ENCODE peak calls at places on chromosome 11, in ten cellular contexts. H, Y, P, E, K, F, D, A, I and T are unnamed samples.

GRCh38 chr11:76610871-76611475 is 59.6 kb downstream of the LRRC32 start:
- DNase-seq in A (no peak), Y (peak), E (no peak), P (no peak), H (no peak), D (no peak), I (no peak), K (no peak), F (no peak), T (no peak)

GRCh38 chr11:48011125-48012050 is 31.0 kb downstream of the PTPRJ start:
- DNase-seq in H (no peak), I (no peak), P (no peak), A (no peak), K (no peak), Y (no peak), D (no peak), E (no peak), F (no peak), T (no peak)

GRCh38 chr11:134452849-134453177 is 40.8 kb upstream of the B3GAT1 start:
- DNase-seq in Y (no peak), A (no peak), I (no peak), P (no peak), H (no peak), K (no peak), F (no peak), D (no peak), E (no peak), T (no peak)

GRCh38 chr11:106670069-106670468 is 348.2 kb downstream of the GUCY1A2 start:
- DNase-seq in P (no peak), F (no peak), E (no peak), D (peak), A (no peak), H (no peak), Y (no peak), K (no peak), I (no peak), T (no peak)

GRCh38 chr11:225734-226453 is 10.2 kb downstream of the SIRT3 start:
- DNase-seq in E (peak), D (peak), P (peak), H (no peak), K (no peak), I (no peak), A (no peak), F (peak), Y (no peak), T (no peak)

GRCh38 chr11:9982127-9982795 is 311.8 kb downstream of the SBF2 start:
- DNase-seq in P (peak), A (no peak), I (peak), D (peak), Y (no peak), E (no peak), F (peak), K (no peak), H (no peak), T (no peak)

GRCh38 chr11:119590651-119591308 is 138.2 kb downstream of the NECTIN1 start:
- DNase-seq in D (peak), K (no peak), E (no peak), I (no peak), H (peak), A (no peak), P (no peak), F (peak), Y (no peak), T (no peak)

GRCh38 chr11:118145285-118146227 is 7.1 kb downstream of the SCN4B start:
- DNase-seq in I (peak), A (peak), H (peak), P (peak), Y (peak), E (peak), K (peak), F (peak), D (peak), T (peak)

GRCh38 chr11:78812513-78813293 is 238.0 kb upstream of the NARS2 start:
- DNase-seq in E (no peak), H (no peak), K (no peak), Y (no peak), P (no peak), A (no peak), I (no peak), D (no peak), F (no peak), T (no peak)

GRCh38 chr11:134069996-134070845 is 1.3 kb downstream of the JAM3 start:
- DNase-seq in Y (no peak), I (no peak), A (no peak), E (no peak), H (no peak), P (no peak), K (no peak), D (no peak), F (no peak), T (no peak)

GRCh38 chr11:129143335-129143734 is 48.8 kb downstream of the ARHGAP32 start:
- DNase-seq in A (no peak), F (peak), H (peak), D (peak), E (peak), I (peak), Y (peak), P (peak), K (peak), T (no peak)

GRCh38 chr11:62124186-62125113 is 639 bp downstream of the INCENP start:
- DNase-seq in I (peak), E (peak), P (peak), H (peak), Y (no peak), D (peak), A (peak), F (peak), K (peak), T (no peak)

GRCh38 chr11:27216268-27217149 is 146.5 kb downstream of the CCDC34 start:
- DNase-seq in K (no peak), D (peak), I (peak), P (peak), F (no peak), H (no peak), E (no peak), A (no peak), Y (peak), T (no peak)

GRCh38 chr11:115257286-115258077 is 246.7 kb downstream of the CADM1 start:
- DNase-seq in F (no peak), H (no peak), K (no peak), D (no peak), Y (no peak), P (no peak), I (no peak), E (no peak), A (no peak), T (no peak)

GRCh38 chr11:76245720-76246119 is 39.4 kb upstream of the WNT11 start:
- DNase-seq in E (no peak), H (no peak), I (no peak), K (no peak), Y (no peak), F (no peak), D (no peak), P (no peak), A (no peak), T (no peak)

GRCh38 chr11:122647728-122648127 is 7.8 kb upstream of the UBASH3B start:
- DNase-seq in K (no peak), H (no peak), I (no peak), E (no peak), P (no peak), D (no peak), A (no peak), Y (no peak), F (no peak), T (no peak)

GRCh38 chr11:125429174-125429707 is 66.8 kb downstream of the FEZ1 start:
- DNase-seq in A (peak), D (peak), K (no peak), Y (peak), P (peak), I (peak), E (peak), F (peak), H (peak), T (peak)

GRCh38 chr11:8333431-8334401 is 70.0 kb upstream of the LMO1 start:
- DNase-seq in F (peak), P (no peak), H (peak), A (no peak), E (peak), D (peak), I (no peak), Y (no peak), K (no peak), T (no peak)

GRCh38 chr11:61797263-61797944 is 4.7 kb downstream of the FEN1 start:
- DNase-seq in H (peak), Y (peak), D (peak), I (peak), P (peak), E (peak), A (peak), K (peak), F (peak), T (peak)

GRCh38 chr11:215581-216037 is 8.1 kb downstream of the RIC8A start:
- DNase-seq in P (no peak), K (no peak), A (no peak), I (no peak), D (no peak), F (no peak), Y (no peak), E (no peak), H (no peak), T (no peak)

GRCh38 chr11:67541198-67541597 is 18.0 kb upstream of the CABP2 start:
- DNase-seq in P (no peak), E (no peak), A (peak), Y (no peak), I (no peak), D (no peak), H (no peak), F (no peak), K (no peak), T (no peak)

GRCh38 chr11:44572884-44573283 is 7.4 kb downstream of the CD82 start:
- DNase-seq in D (no peak), E (no peak), K (no peak), Y (no peak), H (no peak), A (no peak), P (no peak), F (no peak), I (no peak), T (no peak)

GRCh38 chr11:21554284-21554683 is 638.6 kb upstream of the ANO5 start:
- DNase-seq in I (no peak), F (no peak), H (no peak), A (no peak), P (no peak), Y (no peak), E (no peak), D (no peak), K (no peak), T (no peak)

GRCh38 chr11:107457205-107457557 is 444 bp downstream of the CWF19L2 start:
- DNase-seq in H (no peak), K (no peak), I (peak), Y (no peak), E (peak), D (no peak), F (no peak), A (peak), P (peak), T (no peak)

GRCh38 chr11:64341851-64342791 is 2.1 kb downstream of the CCDC88B start:
- DNase-seq in F (peak), I (peak), A (peak), K (peak), E (peak), D (peak), H (peak), P (peak), Y (peak), T (peak)
- TF ChIP-seq CTCF in F (peak), I (no peak), A (peak), K (peak), E (no peak), D (no peak), H (peak), P (peak), Y (peak), T (peak)

GRCh38 chr11:46920709-46921108 is 2.4 kb upstream of the LRP4 start:
- DNase-seq in K (no peak), D (peak), E (no peak), A (no peak), H (no peak), Y (no peak), P (peak), I (peak), F (peak), T (no peak)
- TF ChIP-seq CTCF in K (no peak), D (no peak), E (no peak), A (no peak), H (no peak), Y (no peak), P (no peak), I (no peak), F (no peak), T (no peak)

DNA sequence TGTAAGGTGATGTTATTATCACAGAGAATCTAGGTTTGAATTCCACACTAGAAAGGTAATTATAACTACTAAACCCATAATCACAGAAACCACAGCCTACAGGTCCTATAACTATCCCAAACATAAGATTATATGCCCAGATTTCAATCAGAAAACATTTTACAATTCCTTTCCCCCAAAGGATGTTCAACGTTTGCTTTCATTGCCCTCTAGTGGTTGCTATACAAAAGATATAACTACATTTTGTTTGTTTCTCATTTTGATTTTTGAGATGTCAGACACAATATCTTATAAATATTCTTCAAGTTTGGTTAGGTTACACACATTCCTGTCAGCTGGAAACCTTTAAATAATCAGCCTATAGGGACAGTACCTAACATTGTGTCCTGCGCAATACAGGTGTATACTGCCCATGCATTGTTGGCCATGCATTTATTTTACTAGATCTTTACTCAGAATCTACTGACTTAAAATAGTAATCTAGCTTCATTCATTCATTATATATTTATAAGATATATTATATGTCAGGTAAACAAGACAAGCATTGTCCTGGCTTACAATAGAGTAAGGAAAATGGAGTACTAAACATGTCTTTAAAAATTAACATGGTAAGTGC is 530.5 kb upstream of the CCDC90B start:
- DNase-seq in P (peak), A (peak), I (peak), K (no peak), D (peak), H (no peak), Y (no peak), E (peak), F (no peak), T (no peak)
- TF ChIP-seq CTCF in P (peak), A (peak), I (peak), K (no peak), D (peak), H (peak), Y (peak), E (peak), F (peak), T (peak)

DNA sequence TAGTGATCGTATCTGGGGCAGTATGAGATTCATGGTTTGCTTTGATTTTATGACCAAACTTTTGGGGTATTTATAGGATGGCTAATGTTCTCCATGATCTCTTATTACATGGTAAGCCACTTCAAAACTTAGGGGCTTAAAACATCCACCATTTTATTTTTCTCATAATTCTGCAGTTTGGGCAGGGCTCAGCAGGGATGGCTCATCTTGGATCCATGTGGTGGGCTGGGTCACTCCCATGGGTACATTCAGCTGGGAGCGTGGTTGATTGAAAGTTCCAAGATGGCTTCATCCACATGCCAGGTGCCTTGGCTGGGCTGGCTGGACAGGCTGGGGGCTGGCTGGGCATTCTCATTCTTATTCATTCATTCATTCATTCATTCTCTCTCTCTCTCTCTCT is 30.5 kb upstream of the FGF19 start:
- DNase-seq in Y (no peak), F (no peak), A (no peak), D (no peak), H (no peak), E (no peak), P (no peak), I (no peak), K (no peak), T (no peak)
- TF ChIP-seq CTCF in Y (no peak), F (no peak), A (no peak), D (no peak), H (no peak), E (no peak), P (no peak), I (no peak), K (no peak), T (no peak)

GRCh38 chr11:43507171-43507570 is 148.5 kb downstream of the TTC17 start:
- DNase-seq in E (no peak), K (no peak), H (no peak), A (no peak), F (no peak), I (no peak), P (no peak), D (no peak), Y (no peak), T (no peak)

GRCh38 chr11:43505171-43505570 is 146.5 kb downstream of the TTC17 start:
- DNase-seq in I (no peak), D (no peak), A (no peak), H (no peak), F (no peak), Y (no peak), K (no peak), E (no peak), P (no peak), T (no peak)

GRCh38 chr11:43503417-43503816 is 144.7 kb downstream of the TTC17 start:
- DNase-seq in K (no peak), A (no peak), Y (no peak), I (no peak), F (no peak), H (no peak), E (peak), P (no peak), D (no peak), T (no peak)

GRCh38 chr11:43508511-43508918 is 149.8 kb downstream of the TTC17 start:
- DNase-seq in I (peak), D (peak), H (no peak), P (peak), K (no peak), A (no peak), F (peak), E (peak), Y (no peak), T (no peak)

DNA sequence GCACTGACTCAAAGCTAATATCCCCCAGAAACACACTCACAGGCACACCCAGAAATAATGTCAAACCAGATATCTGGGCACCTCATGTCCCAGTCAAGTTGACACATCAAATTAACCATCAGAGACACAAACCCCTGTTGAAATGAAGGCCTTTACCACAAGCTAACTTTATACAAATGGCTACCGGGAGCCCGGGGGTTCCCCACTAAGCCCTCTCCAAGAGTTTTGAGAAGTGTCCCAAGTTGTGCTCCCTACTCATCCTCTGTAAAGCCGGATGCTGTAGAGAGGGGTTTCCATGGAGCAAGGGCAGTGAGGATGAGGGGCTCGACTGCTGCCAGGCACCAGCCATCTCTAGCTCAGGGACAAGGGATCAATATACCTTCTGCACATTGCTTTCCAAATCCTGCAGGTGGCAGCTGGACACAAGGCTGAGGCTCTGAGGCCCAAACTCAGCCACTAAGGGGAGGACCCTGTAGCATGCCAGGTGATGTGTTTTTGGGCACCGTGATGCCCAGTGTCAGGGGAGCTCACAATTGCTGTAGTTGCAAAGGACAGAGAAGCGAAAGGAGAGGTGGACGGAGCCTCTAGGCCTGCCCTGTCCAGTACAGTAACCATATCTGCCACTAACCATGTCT is 145.7 kb downstream of the TTC17 start:
- DNase-seq in Y (no peak), A (peak), H (peak), F (peak), I (peak), D (no peak), K (no peak), P (peak), E (peak), T (no peak)
- TF ChIP-seq CTCF in Y (peak), A (peak), H (no peak), F (peak), I (peak), D (peak), K (no peak), P (peak), E (peak), T (no peak)

GRCh38 chr11:102267602-102268001 is 49.7 kb upstream of the BIRC3 start:
- DNase-seq in H (no peak), Y (no peak), A (no peak), P (peak), I (no peak), K (no peak), F (peak), D (peak), E (no peak), T (no peak)

GRCh38 chr11:102269927-102270326 is 47.4 kb upstream of the BIRC3 start:
- DNase-seq in A (no peak), I (no peak), F (peak), H (no peak), Y (no peak), K (no peak), E (no peak), D (peak), P (no peak), T (no peak)

GRCh38 chr11:102268083-102268984 is 49.0 kb upstream of the BIRC3 start:
- DNase-seq in H (peak), I (peak), P (peak), K (peak), D (peak), Y (peak), F (peak), E (no peak), A (peak), T (no peak)

GRCh38 chr11:102266111-102266510 is 51.2 kb upstream of the BIRC3 start:
- DNase-seq in D (no peak), H (no peak), F (no peak), E (no peak), Y (no peak), A (no peak), I (no peak), P (no peak), K (no peak), T (no peak)

GRCh38 chr11:102268985-102269470 is 48.3 kb upstream of the BIRC3 start:
- DNase-seq in E (no peak), A (no peak), D (no peak), I (no peak), H (no peak), K (no peak), Y (no peak), P (no peak), F (no peak), T (no peak)
- TF ChIP-seq CTCF in E (no peak), A (no peak), D (no peak), I (no peak), H (no peak), K (no peak), Y (no peak), P (no peak), F (no peak), T (no peak)

DNA sequence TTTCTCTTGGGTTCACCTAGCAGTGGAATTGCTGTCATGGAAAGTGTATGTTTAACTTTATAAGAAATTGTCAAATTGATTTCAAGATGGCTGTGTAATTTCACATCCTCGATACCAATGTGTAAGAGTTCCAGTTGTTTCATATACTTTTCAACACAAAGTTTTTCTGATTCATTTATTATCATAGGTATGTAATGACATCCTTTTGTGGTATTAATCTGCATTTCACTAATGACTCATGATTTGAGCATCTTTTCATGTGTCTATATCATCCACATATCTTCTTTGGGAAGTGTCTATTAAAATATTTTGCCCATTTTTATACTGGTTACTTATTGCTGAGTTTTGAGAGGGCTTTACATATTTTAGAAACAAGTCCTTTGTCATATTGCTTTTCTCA is 17.0 kb upstream of the GLYATL1B start:
- DNase-seq in D (no peak), I (no peak), Y (no peak), H (no peak), K (no peak), A (no peak), E (no peak), F (peak), P (no peak), T (no peak)
- TF ChIP-seq CTCF in D (no peak), I (no peak), Y (no peak), H (no peak), K (no peak), A (no peak), E (no peak), F (no peak), P (no peak), T (no peak)

GRCh38 chr11:64649304-64649703 is 58.3 kb downstream of the SLC22A12 start:
- DNase-seq in I (peak), F (peak), H (no peak), K (no peak), D (no peak), A (peak), Y (no peak), E (peak), P (peak), T (no peak)
- TF ChIP-seq CTCF in I (peak), F (peak), H (peak), K (no peak), D (peak), A (peak), Y (no peak), E (peak), P (peak), T (no peak)